ENCODE peak calls at places on chromosomes 2 and 18, in nine cellular contexts. S is ecto neural progenitor cell; H is ACHN; Q is ureter; P is activated CD4-positive, alpha-beta T cell treated with anti-CD3 and anti-CD28 coated beads, Interleukin-2, amount 50 U/mL, for 1 hour; M is progenitor cell of endocrine pancreas; B is substantia nigra; A is foreskin fibroblast; D is naive B cell. W is an unnamed sample.

GRCh38 chr2:60554649-60555065 is 1.2 kb upstream of the BCL11A start:
- DNase-seq in S (peak; percentile 58), H (no peak), Q (no peak), P (no peak), M (no peak), B (no peak), A (no peak), D (no peak), W (no peak)

GRCh38 chr2:196268538-196269338 is 97.4 kb upstream of the STK17B start:
- DNase-seq in S (no peak), H (no peak), Q (no peak), P (no peak), M (no peak), B (no peak), A (peak; percentile 43), D (peak; percentile 78), W (no peak)

GRCh38 chr18:58787750-58788149 is 76.9 kb upstream of the ZNF532 start:
- DNase-seq in S (no peak), H (no peak), Q (no peak), P (no peak), M (no peak), B (no peak), A (no peak), D (no peak), W (no peak)

GRCh38 chr2:54855434-54855833 is 132.0 kb downstream of the EML6 start:
- DNase-seq in S (no peak), H (no peak), Q (no peak), P (no peak), M (no peak), B (no peak), A (peak; percentile 38), D (no peak), W (no peak)

GRCh38 chr2:180657054-180657453 is 323.4 kb upstream of the UBE2E3 start:
- DNase-seq in S (no peak), H (peak; percentile 80), Q (no peak), P (no peak), M (no peak), B (no peak), A (peak; percentile 79), D (no peak), W (no peak)

GRCh38 chr2:19607931-19608762 is 249.7 kb upstream of the OSR1 start:
- DNase-seq in S (no peak), H (peak; percentile 74), Q (no peak), P (no peak), M (no peak), B (no peak), A (peak; percentile 94), D (no peak), W (no peak)

GRCh38 chr18:35495821-35496368 is 1.9 kb downstream of the INO80C start:
- DNase-seq in S (no peak), H (no peak), Q (no peak), P (no peak), M (no peak), B (no peak), A (peak; percentile 27), D (no peak), W (no peak)

GRCh38 chr2:178111743-178112142 is 494 bp upstream of the RBM45 start:
- DNase-seq in S (no peak), H (no peak), Q (no peak), P (no peak), M (no peak), B (no peak), A (no peak), D (no peak), W (no peak)

GRCh38 chr18:68438983-68439382 is 275.9 kb downstream of the TMX3 start:
- DNase-seq in S (no peak), H (no peak), Q (no peak), P (no peak), M (no peak), B (no peak), A (peak; percentile 97), D (no peak), W (no peak)

GRCh38 chr18:80247403-80247916 is at the start of gene PARD6G:
- DNase-seq in S (peak; percentile 89), H (peak; percentile 64), Q (peak; percentile 88), P (peak; percentile 50), M (peak; percentile 66), B (peak; percentile 45), A (peak; percentile 86), D (peak; percentile 23), W (peak; percentile 58)

GRCh38 chr2:200523158-200523557 is 2.8 kb upstream of the SGO2 start:
- DNase-seq in S (no peak), H (no peak), Q (no peak), P (no peak), M (no peak), B (no peak), A (no peak), D (no peak), W (no peak)

GRCh38 chr2:129467941-129468340 is 511.5 kb upstream of the RAB6C start:
- DNase-seq in S (no peak), H (no peak), Q (no peak), P (no peak), M (no peak), B (no peak), A (no peak), D (no peak), W (no peak)

GRCh38 chr18:22335644-22336275 is 82.0 kb downstream of the CTAGE1 start:
- DNase-seq in S (no peak), H (no peak), Q (no peak), P (no peak), M (no peak), B (no peak), A (no peak), D (no peak), W (no peak)

GRCh38 chr2:8797682-8798081 is 39.7 kb downstream of the KIDINS220 start:
- DNase-seq in S (no peak), H (no peak), Q (no peak), P (no peak), M (no peak), B (no peak), A (no peak), D (no peak), W (no peak)

GRCh38 chr2:20524412-20525040 is 77.7 kb downstream of the RHOB start:
- DNase-seq in S (no peak), H (no peak), Q (peak; percentile 60), P (no peak), M (no peak), B (no peak), A (peak; percentile 38), D (peak; percentile 19), W (no peak)

GRCh38 chr2:235583144-235583543 is 89.3 kb downstream of the AGAP1 start:
- DNase-seq in S (no peak), H (no peak), Q (no peak), P (no peak), M (no peak), B (no peak), A (no peak), D (no peak), W (no peak)